ENCODE peak calls at places on chromosome 3, in nine cellular contexts. T, Y, A, V, J, Z, H, Q and R are unnamed samples.

GRCh38 chr3:69082805-69083204 is 1.9 kb upstream of the ARL6IP5 start:
- DNase-seq in T (no peak), Y (no peak), A (no peak), V (peak; percentile 79), J (no peak), Z (no peak), H (no peak), Q (peak; percentile 43), R (peak; percentile 58)

GRCh38 chr3:51968175-51968681 is 974 bp upstream of the PCBP4 start:
- DNase-seq in T (peak; percentile 88), Y (no peak), A (no peak), V (peak; percentile 34), J (no peak), Z (no peak), H (no peak), Q (no peak), R (no peak)

GRCh38 chr3:156605686-156606605 is 51.0 kb upstream of the SSR3 start:
- DNase-seq in T (peak; percentile 39), Y (no peak), A (peak; percentile 72), V (peak; percentile 91), J (peak; percentile 82), Z (peak; percentile 38), H (peak; percentile 31), Q (no peak), R (peak; percentile 88)

GRCh38 chr3:46895204-46895660 is 17.7 kb downstream of the PTH1R start:
- DNase-seq in T (peak; percentile 85), Y (peak; percentile 52), A (peak; percentile 79), V (peak; percentile 64), J (no peak), Z (peak; percentile 82), H (peak; percentile 74), Q (peak; percentile 53), R (peak; percentile 75)

GRCh38 chr3:107740992-107741896 is 218.5 kb downstream of the BBX start:
- DNase-seq in T (no peak), Y (no peak), A (no peak), V (peak; percentile 55), J (no peak), Z (no peak), H (no peak), Q (peak; percentile 23), R (no peak)

GRCh38 chr3:106683931-106684330 is 693.3 kb upstream of the CCDC54 start:
- DNase-seq in T (no peak), Y (no peak), A (no peak), V (no peak), J (no peak), Z (no peak), H (no peak), Q (no peak), R (no peak)

GRCh38 chr3:170697131-170697530 is 111.3 kb upstream of the SLC7A14 start:
- DNase-seq in T (no peak), Y (no peak), A (no peak), V (no peak), J (no peak), Z (no peak), H (no peak), Q (no peak), R (no peak)

GRCh38 chr3:156642750-156643728 is 31.4 kb upstream of the TIPARP start:
- DNase-seq in T (peak; percentile 12), Y (no peak), A (no peak), V (peak; percentile 30), J (no peak), Z (no peak), H (no peak), Q (no peak), R (no peak)

GRCh38 chr3:134211797-134212196 is 38.9 kb downstream of the RYK start:
- DNase-seq in T (peak; percentile 43), Y (no peak), A (no peak), V (peak; percentile 71), J (no peak), Z (no peak), H (no peak), Q (peak; percentile 36), R (peak; percentile 23)

GRCh38 chr3:133532951-133533350 is 40.5 kb upstream of the CDV3 start:
- DNase-seq in T (no peak), Y (no peak), A (no peak), V (peak; percentile 15), J (no peak), Z (no peak), H (no peak), Q (no peak), R (no peak)

GRCh38 chr3:123586131-123586530 is 1.3 kb upstream of the HACD2 start:
- DNase-seq in T (peak; percentile 42), Y (no peak), A (no peak), V (peak; percentile 70), J (peak; percentile 73), Z (no peak), H (peak; percentile 40), Q (peak; percentile 80), R (peak; percentile 31)

GRCh38 chr3:53846134-53846850 is at the start of the genes CHDH and IL17RB:
- DNase-seq in T (peak; percentile 83), Y (no peak), A (no peak), V (peak; percentile 39), J (no peak), Z (no peak), H (peak; percentile 91), Q (peak; percentile 49), R (peak; percentile 76)

GRCh38 chr3:146466596-146466995 is 2.8 kb downstream of the PLSCR2 start:
- DNase-seq in T (no peak), Y (no peak), A (no peak), V (peak; percentile 14), J (no peak), Z (no peak), H (no peak), Q (no peak), R (no peak)

GRCh38 chr3:197224034-197224444 is 74.4 kb downstream of the DLG1 start:
- DNase-seq in T (peak; percentile 68), Y (peak; percentile 18), A (no peak), V (peak; percentile 73), J (peak; percentile 62), Z (no peak), H (no peak), Q (peak; percentile 50), R (no peak)

GRCh38 chr3:184314363-184314699 is at the start of gene EIF4G1:
- DNase-seq in T (peak; percentile 99), Y (no peak), A (peak; percentile 97), V (peak; percentile 98), J (peak; percentile 82), Z (peak; percentile 95), H (peak; percentile 95), Q (peak; percentile 93), R (peak; percentile 95)

GRCh38 chr3:151113342-151113741 is 27.9 kb downstream of the MED12L start:
- DNase-seq in T (no peak), Y (no peak), A (no peak), V (no peak), J (no peak), Z (no peak), H (no peak), Q (no peak), R (no peak)

GRCh38 chr3:59685432-59685831 is 635.6 kb upstream of the CFAP20DC start:
- DNase-seq in T (no peak), Y (no peak), A (no peak), V (no peak), J (no peak), Z (no peak), H (no peak), Q (no peak), R (no peak)

GRCh38 chr3:50652709-50653108 is 22.0 kb upstream of the DOCK3 start:
- DNase-seq in T (peak; percentile 45), Y (no peak), A (no peak), V (no peak), J (no peak), Z (no peak), H (peak; percentile 24), Q (peak; percentile 18), R (peak; percentile 52)

GRCh38 chr3:48088749-48089466 is 72.7 kb upstream of the MAP4 start:
- DNase-seq in T (peak; percentile 97), Y (peak; percentile 68), A (peak; percentile 98), V (peak; percentile 99), J (peak; percentile 88), Z (peak; percentile 98), H (peak; percentile 97), Q (peak; percentile 96), R (peak; percentile 98)
- H3K4me3 ChIP-seq in T (peak overlapping the region; percentile 62), Y (peak overlapping the region; percentile 85), A (peak overlapping the region; percentile 94), V (peak overlapping the region; percentile 96), J (peak overlapping the region; percentile 73), Z (peak overlapping the region; percentile 96), H (peak overlapping the region; percentile 87), Q (peak overlapping the region; percentile 99), R (peak overlapping the region; percentile 96)

DNA sequence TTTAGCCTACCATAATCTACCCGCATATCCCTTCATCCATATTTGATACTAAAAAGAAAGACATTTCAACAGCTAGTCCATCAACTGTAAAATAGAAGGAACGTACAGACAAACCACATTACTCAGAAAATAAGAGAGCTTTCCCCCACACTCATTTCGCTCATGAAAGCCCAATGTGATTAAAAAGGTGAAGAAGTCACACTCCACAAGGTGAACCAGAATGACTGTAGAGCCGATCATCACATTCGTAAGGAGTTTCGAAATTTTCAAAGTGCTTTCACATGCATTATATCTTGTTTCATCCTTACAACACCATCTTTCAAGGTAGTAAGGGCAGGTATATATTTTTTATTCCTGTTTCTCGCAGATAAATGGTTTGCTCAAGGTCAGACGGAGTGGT is 225.3 kb downstream of the FOXP1 start:
- DNase-seq in T (no peak), Y (no peak), A (no peak), V (no peak), J (no peak), Z (no peak), H (no peak), Q (no peak), R (no peak)
- H3K4me1 ChIP-seq in T (no peaks in the 10 kb centered on the region), Y (no peaks in the 10 kb centered on the region), A (no peaks in the 10 kb centered on the region), V (no peaks in the 10 kb centered on the region), J (no peaks in the 10 kb centered on the region), Z (no peaks in the 10 kb centered on the region), H (no peaks in the 10 kb centered on the region), Q (no peaks in the 10 kb centered on the region), R (no peaks in the 10 kb centered on the region)

GRCh38 chr3:138434276-138434874 is at the start of gene ESYT3:
- DNase-seq in T (peak; percentile 83), Y (no peak), A (peak; percentile 74), V (peak; percentile 83), J (peak; percentile 94), Z (peak; percentile 51), H (peak; percentile 92), Q (peak; percentile 58), R (peak; percentile 89)
- H3K4me3 ChIP-seq in T (peak within 1 kb of the TSS; percentile 47), Y (peak within 1 kb of the TSS; percentile 56), A (peak within 1 kb of the TSS; percentile 51), V (peak within 1 kb of the TSS; percentile 70), J (peak within 1 kb of the TSS; percentile 77), Z (peak within 1 kb of the TSS; percentile 39), H (peak within 1 kb of the TSS; percentile 55), Q (peak within 1 kb of the TSS; percentile 56), R (peak within 1 kb of the TSS; percentile 42)

GRCh38 chr3:14481018-14481645 is 59.0 kb downstream of the GRIP2 start:
- DNase-seq in T (no peak), Y (no peak), A (no peak), V (no peak), J (no peak), Z (no peak), H (no peak), Q (no peak), R (no peak)

GRCh38 chr3:14478943-14479550 is 61.1 kb downstream of the GRIP2 start:
- DNase-seq in T (no peak), Y (no peak), A (no peak), V (no peak), J (no peak), Z (no peak), H (no peak), Q (no peak), R (no peak)

GRCh38 chr3:14481646-14482036 is 58.5 kb downstream of the GRIP2 start:
- DNase-seq in T (no peak), Y (no peak), A (no peak), V (no peak), J (no peak), Z (no peak), H (no peak), Q (no peak), R (no peak)

GRCh38 chr3:14480207-14481017 is 59.7 kb downstream of the GRIP2 start:
- DNase-seq in T (peak; percentile 53), Y (no peak), A (no peak), V (no peak), J (no peak), Z (no peak), H (no peak), Q (no peak), R (no peak)

GRCh38 chr3:14479591-14479990 is 60.6 kb downstream of the GRIP2 start:
- DNase-seq in T (no peak), Y (no peak), A (no peak), V (no peak), J (no peak), Z (no peak), H (no peak), Q (no peak), R (no peak)
- H3K4me1 ChIP-seq in T (no peaks in the 10 kb centered on the region), Y (no peaks in the 10 kb centered on the region), A (no peaks in the 10 kb centered on the region), V (no peaks in the 10 kb centered on the region), J (no peaks in the 10 kb centered on the region), Z (peaks cover 55% of the 10 kb centered on the region), H (no peaks in the 10 kb centered on the region), Q (no peaks in the 10 kb centered on the region), R (peaks cover 7% of the 10 kb centered on the region)